ENCODE peak calls at places on chromosomes 16 and 17, in six cellular contexts. One of them, this sample, is unnamed.
A peak's percentile ranks its signal among the peaks of the same experiment; 100 is the strongest.

GRCh38 chr16:58574895-58575294 is 54.7 kb downstream of the CNOT1 start:
- DNase-seq in HTR-8/SVneo: no peak
- DNase-seq in germinal center: no peak
- DNase-seq in NCI-H2171: no peak
- DNase-seq in stimulated activated CD4-positive, alpha-beta T cell treated with anti-CD3 and anti-CD28 coated beads, Interleukin-4, amount 100 ng/mL, for 24 hours: no peak
- DNase-seq in HEK293T: no peak
- DNase-seq in this sample: no peak

GRCh38 chr17:30113213-30113612 is 3.4 kb upstream of the NSRP1 start:
- DNase-seq in HTR-8/SVneo: no peak
- DNase-seq in germinal center: no peak
- DNase-seq in NCI-H2171: no peak
- DNase-seq in stimulated activated CD4-positive, alpha-beta T cell treated with anti-CD3 and anti-CD28 coated beads, Interleukin-4, amount 100 ng/mL, for 24 hours: no peak
- DNase-seq in HEK293T: no peak
- DNase-seq in this sample: no peak

GRCh38 chr17:49832840-49833599 is 14.8 kb downstream of the TAC4 start:
- DNase-seq in HTR-8/SVneo: no peak
- DNase-seq in germinal center: no peak
- DNase-seq in NCI-H2171: no peak
- DNase-seq in stimulated activated CD4-positive, alpha-beta T cell treated with anti-CD3 and anti-CD28 coated beads, Interleukin-4, amount 100 ng/mL, for 24 hours: no peak
- DNase-seq in HEK293T: no peak
- DNase-seq in this sample: no peak

GRCh38 chr17:74601944-74602572 is 10.0 kb upstream of the CD300LD start:
- DNase-seq in HTR-8/SVneo: peak; percentile 68
- DNase-seq in germinal center: no peak
- DNase-seq in NCI-H2171: no peak
- DNase-seq in stimulated activated CD4-positive, alpha-beta T cell treated with anti-CD3 and anti-CD28 coated beads, Interleukin-4, amount 100 ng/mL, for 24 hours: peak; percentile 9
- DNase-seq in HEK293T: peak; percentile 70
- DNase-seq in this sample: no peak

GRCh38 chr17:6661464-6661848 is 9.9 kb downstream of the C17orf100 start:
- DNase-seq in HTR-8/SVneo: no peak
- DNase-seq in germinal center: no peak
- DNase-seq in NCI-H2171: no peak
- DNase-seq in stimulated activated CD4-positive, alpha-beta T cell treated with anti-CD3 and anti-CD28 coated beads, Interleukin-4, amount 100 ng/mL, for 24 hours: no peak
- DNase-seq in HEK293T: no peak
- DNase-seq in this sample: no peak

GRCh38 chr17:72603346-72604242 is 482.8 kb downstream of the SOX9 start:
- DNase-seq in HTR-8/SVneo: no peak
- DNase-seq in germinal center: no peak
- DNase-seq in NCI-H2171: no peak
- DNase-seq in stimulated activated CD4-positive, alpha-beta T cell treated with anti-CD3 and anti-CD28 coated beads, Interleukin-4, amount 100 ng/mL, for 24 hours: no peak
- DNase-seq in HEK293T: no peak
- DNase-seq in this sample: no peak

GRCh38 chr16:84988328-84989080 is 22.8 kb downstream of the ZDHHC7 start:
- DNase-seq in HTR-8/SVneo: no peak
- DNase-seq in germinal center: no peak
- DNase-seq in NCI-H2171: no peak
- DNase-seq in stimulated activated CD4-positive, alpha-beta T cell treated with anti-CD3 and anti-CD28 coated beads, Interleukin-4, amount 100 ng/mL, for 24 hours: no peak
- DNase-seq in HEK293T: no peak
- DNase-seq in this sample: no peak

GRCh38 chr16:89565256-89565505 is 4.7 kb downstream of the RPL13 start:
- DNase-seq in HTR-8/SVneo: no peak
- DNase-seq in germinal center: no peak
- DNase-seq in NCI-H2171: peak; percentile 56
- DNase-seq in stimulated activated CD4-positive, alpha-beta T cell treated with anti-CD3 and anti-CD28 coated beads, Interleukin-4, amount 100 ng/mL, for 24 hours: no peak
- DNase-seq in HEK293T: peak; percentile 28
- DNase-seq in this sample: no peak

GRCh38 chr16:71412270-71413160 is 29.3 kb downstream of the TLE7 start:
- DNase-seq in HTR-8/SVneo: peak; percentile 98
- DNase-seq in germinal center: peak; percentile 76
- DNase-seq in NCI-H2171: peak; percentile 70
- DNase-seq in stimulated activated CD4-positive, alpha-beta T cell treated with anti-CD3 and anti-CD28 coated beads, Interleukin-4, amount 100 ng/mL, for 24 hours: peak; percentile 75
- DNase-seq in HEK293T: peak; percentile 84
- DNase-seq in this sample: peak; percentile 14

GRCh38 chr17:81471804-81472456 is 40.7 kb downstream of the ACTG1 start:
- DNase-seq in HTR-8/SVneo: peak; percentile 57
- DNase-seq in germinal center: no peak
- DNase-seq in NCI-H2171: peak; percentile 94
- DNase-seq in stimulated activated CD4-positive, alpha-beta T cell treated with anti-CD3 and anti-CD28 coated beads, Interleukin-4, amount 100 ng/mL, for 24 hours: no peak
- DNase-seq in HEK293T: peak; percentile 98
- DNase-seq in this sample: peak; percentile 80